ENCODE peak calls at places on chromosome 7, in nine cellular contexts. S is stimulated activated naive CD8-positive, alpha-beta T cell treated with anti-CD3 and anti-CD28 coated beads, Interleukin-15, amount 100 ng/mL, for 72 hours; T is effector memory CD8-positive, alpha-beta T cell; L is neural crest cell; K is activated naive CD8-positive, alpha-beta T cell treated with anti-CD3 and anti-CD28 coated beads, Interleukin-2, amount 10 ng/mL, durations not matched to agents 7 days and 5 days; P is neuronal stem cell; Y is iPS DF 19.7; M is naive thymus-derived CD8-positive, alpha-beta T cell; H is Caki2. X is an unnamed sample.

GRCh38 chr7:129950191-129950940 is 2.4 kb downstream of the UBE2H start:
- DNase-seq in Y (no peak), T (no peak), H (no peak), P (peak), M (peak), L (no peak), K (no peak), S (no peak), X (no peak)

GRCh38 chr7:22597845-22598244 is 97.9 kb upstream of the STEAP1B start:
- DNase-seq in M (no peak), S (no peak), Y (no peak), H (no peak), K (no peak), P (no peak), L (no peak), T (no peak), X (no peak)

GRCh38 chr7:39142750-39143149 is 165.0 kb downstream of the POU6F2 start:
- DNase-seq in L (no peak), P (no peak), M (no peak), T (no peak), S (no peak), H (no peak), Y (no peak), K (no peak), X (no peak)

GRCh38 chr7:70790215-70791073 is 341.5 kb upstream of the GALNT17 start:
- DNase-seq in T (no peak), H (no peak), Y (no peak), S (no peak), M (no peak), K (no peak), P (no peak), L (no peak), X (no peak)

GRCh38 chr7:112748381-112748780 is 41.8 kb downstream of the TMEM168 start:
- DNase-seq in P (no peak), T (no peak), S (no peak), Y (no peak), M (no peak), L (no peak), H (no peak), K (no peak), X (no peak)

GRCh38 chr7:82562716-82563404 is 119.3 kb upstream of the CACNA2D1 start:
- DNase-seq in T (no peak), K (no peak), S (no peak), P (no peak), Y (no peak), H (peak), L (no peak), M (no peak), X (no peak)

GRCh38 chr7:103843689-103844480 is 145.6 kb downstream of the RELN start:
- DNase-seq in S (no peak), Y (no peak), L (no peak), T (no peak), H (no peak), K (no peak), P (no peak), M (no peak), X (no peak)

GRCh38 chr7:155962191-155962967 is 150.1 kb upstream of the SHH start:
- DNase-seq in T (no peak), H (peak), L (no peak), K (no peak), S (peak), M (no peak), P (no peak), Y (no peak), X (no peak)

GRCh38 chr7:83947260-83947659 is 247.3 kb downstream of the SEMA3A start:
- DNase-seq in S (no peak), P (no peak), T (no peak), K (no peak), H (no peak), M (no peak), Y (peak), L (no peak), X (no peak)

GRCh38 chr7:636396-636795 is 90.1 kb upstream of the DNAAF5 start:
- DNase-seq in Y (no peak), K (no peak), T (peak), P (no peak), H (peak), S (peak), M (no peak), L (no peak), X (no peak)

GRCh38 chr7:38367301-38367700 is 93.9 kb upstream of the TARP start:
- DNase-seq in T (no peak), S (no peak), M (peak), K (no peak), L (no peak), P (no peak), Y (no peak), H (no peak), X (no peak)

GRCh38 chr7:39567294-39567693 is 1.1 kb downstream of the YAE1 start:
- DNase-seq in T (no peak), H (no peak), S (no peak), L (no peak), Y (no peak), K (no peak), M (no peak), P (no peak), X (no peak)

GRCh38 chr7:105699568-105700236 is 118.4 kb upstream of the EFCAB10 start:
- DNase-seq in L (no peak), T (no peak), S (no peak), Y (no peak), H (no peak), P (no peak), M (no peak), K (no peak), X (no peak)

GRCh38 chr7:16803881-16804673 is 722 bp downstream of the AGR2 start:
- DNase-seq in M (no peak), H (peak), Y (no peak), L (no peak), T (no peak), K (no peak), P (no peak), S (no peak), X (no peak)

GRCh38 chr7:43592321-43592720 is 9.4 kb downstream of the STK17A start:
- DNase-seq in K (no peak), P (no peak), T (no peak), M (no peak), S (no peak), H (no peak), Y (no peak), L (no peak), X (no peak)

GRCh38 chr7:150323682-150324365 is 479 bp upstream of the ACTR3C start:
- DNase-seq in H (no peak), T (peak), L (no peak), K (no peak), P (no peak), M (peak), Y (no peak), S (no peak), X (no peak)

GRCh38 chr7:98135984-98136383 is 29.3 kb downstream of the LMTK2 start:
- DNase-seq in K (no peak), P (no peak), S (no peak), M (no peak), T (no peak), L (no peak), Y (no peak), H (no peak), X (no peak)